ENCODE peak calls at places on chromosomes 16 and 17, in four cellular contexts. One of them, this sample, is unnamed.

GRCh38 chr17:75267146-75267402 is 4.0 kb downstream of the MIF4GD start:
- DNase-seq in CD8-positive, alpha-beta T cell: no peak
- DNase-seq in colonic mucosa: no peak
- DNase-seq in left lung: no peak
- DNase-seq in this sample: no peak

GRCh38 chr16:67391424-67392300 is 1.6 kb downstream of the TPPP3 start:
- DNase-seq in colonic mucosa: no peak
- DNase-seq in CD8-positive, alpha-beta T cell: no peak
- DNase-seq in left lung: no peak
- DNase-seq in this sample: no peak

GRCh38 chr17:46722662-46723285 is 95.7 kb downstream of the WNT3 start:
- DNase-seq in CD8-positive, alpha-beta T cell: no peak
- DNase-seq in left lung: no peak
- DNase-seq in colonic mucosa: no peak
- DNase-seq in this sample: no peak

GRCh38 chr17:81481011-81481799 is 31.4 kb downstream of the ACTG1 start:
- DNase-seq in colonic mucosa: peak; percentile 62
- DNase-seq in CD8-positive, alpha-beta T cell: peak; percentile 53
- DNase-seq in left lung: no peak
- DNase-seq in this sample: no peak

GRCh38 chr16:15967223-15967546 is 17.8 kb downstream of the ABCC1 start:
- DNase-seq in left lung: no peak
- DNase-seq in CD8-positive, alpha-beta T cell: no peak
- DNase-seq in colonic mucosa: no peak
- DNase-seq in this sample: no peak

GRCh38 chr16:51849715-51850114 is 697.2 kb downstream of the TOX3 start:
- DNase-seq in left lung: no peak
- DNase-seq in CD8-positive, alpha-beta T cell: no peak
- DNase-seq in colonic mucosa: no peak
- DNase-seq in this sample: no peak

GRCh38 chr17:40021471-40021961 is 6.3 kb downstream of the CSF3 start:
- DNase-seq in CD8-positive, alpha-beta T cell: no peak
- DNase-seq in colonic mucosa: no peak
- DNase-seq in left lung: peak; percentile 67
- DNase-seq in this sample: no peak

GRCh38 chr17:81941484-81942166 is 4.5 kb upstream of the PYCR1 start:
- DNase-seq in left lung: peak; percentile 79
- DNase-seq in colonic mucosa: no peak
- DNase-seq in CD8-positive, alpha-beta T cell: no peak
- DNase-seq in this sample: no peak

GRCh38 chr17:43019418-43019817 is 2.8 kb downstream of the VAT1 start:
- DNase-seq in left lung: no peak
- DNase-seq in CD8-positive, alpha-beta T cell: no peak
- DNase-seq in colonic mucosa: no peak
- DNase-seq in this sample: no peak

GRCh38 chr16:87278191-87279093 is 38.8 kb downstream of the C16orf95 start:
- DNase-seq in colonic mucosa: peak; percentile 77
- DNase-seq in CD8-positive, alpha-beta T cell: peak; percentile 14
- DNase-seq in left lung: peak; percentile 89
- DNase-seq in this sample: peak; percentile 73

GRCh38 chr16:15708096-15708495 is 58.1 kb downstream of the NDE1 start:
- DNase-seq in colonic mucosa: peak; percentile 20
- DNase-seq in left lung: peak; percentile 46
- DNase-seq in CD8-positive, alpha-beta T cell: no peak
- DNase-seq in this sample: no peak

GRCh38 chr17:61416211-61416539 is 16.5 kb downstream of the TBX2 start:
- DNase-seq in left lung: no peak
- DNase-seq in CD8-positive, alpha-beta T cell: no peak
- DNase-seq in colonic mucosa: no peak
- DNase-seq in this sample: no peak

GRCh38 chr17:43453331-43453812 is 30.4 kb upstream of the DHX8 start:
- DNase-seq in colonic mucosa: peak; percentile 88
- DNase-seq in CD8-positive, alpha-beta T cell: no peak
- DNase-seq in left lung: no peak
- DNase-seq in this sample: no peak

GRCh38 chr17:2030779-2031163 is 818 bp downstream of the DPH1 start:
- DNase-seq in colonic mucosa: no peak
- DNase-seq in CD8-positive, alpha-beta T cell: no peak
- DNase-seq in left lung: peak; percentile 65
- DNase-seq in this sample: peak; percentile 91
- TF ChIP-seq CTCF in colonic mucosa: peak; percentile 22
- TF ChIP-seq CTCF in CD8-positive, alpha-beta T cell: peak; percentile 24
- TF ChIP-seq CTCF in left lung: peak; percentile 25
- TF ChIP-seq CTCF in this sample: peak; percentile 70

GRCh38 chr17:72110953-72111339 is 9.9 kb upstream of the SOX9 start:
- DNase-seq in left lung: no peak
- DNase-seq in colonic mucosa: peak; percentile 60
- DNase-seq in CD8-positive, alpha-beta T cell: no peak
- DNase-seq in this sample: no peak

GRCh38 chr17:72107100-72107499 is 13.7 kb upstream of the SOX9 start:
- DNase-seq in left lung: no peak
- DNase-seq in colonic mucosa: no peak
- DNase-seq in CD8-positive, alpha-beta T cell: no peak
- DNase-seq in this sample: no peak

GRCh38 chr17:72113751-72114150 is 7.1 kb upstream of the SOX9 start:
- DNase-seq in CD8-positive, alpha-beta T cell: no peak
- DNase-seq in left lung: no peak
- DNase-seq in colonic mucosa: no peak
- DNase-seq in this sample: no peak

GRCh38 chr17:72111374-72111773 is 9.4 kb upstream of the SOX9 start:
- DNase-seq in left lung: no peak
- DNase-seq in colonic mucosa: peak; percentile 43
- DNase-seq in CD8-positive, alpha-beta T cell: no peak
- DNase-seq in this sample: no peak

GRCh38 chr17:72110231-72110952 is 10.4 kb upstream of the SOX9 start:
- DNase-seq in CD8-positive, alpha-beta T cell: no peak
- DNase-seq in left lung: peak; percentile 62
- DNase-seq in colonic mucosa: peak; percentile 23
- DNase-seq in this sample: no peak
- H3K4me3 ChIP-seq in CD8-positive, alpha-beta T cell: no peak overlapping the region
- H3K4me3 ChIP-seq in left lung: no peak overlapping the region
- H3K4me3 ChIP-seq in colonic mucosa: peak overlapping the region; percentile 1
- H3K4me3 ChIP-seq in this sample: no peak overlapping the region

DNA sequence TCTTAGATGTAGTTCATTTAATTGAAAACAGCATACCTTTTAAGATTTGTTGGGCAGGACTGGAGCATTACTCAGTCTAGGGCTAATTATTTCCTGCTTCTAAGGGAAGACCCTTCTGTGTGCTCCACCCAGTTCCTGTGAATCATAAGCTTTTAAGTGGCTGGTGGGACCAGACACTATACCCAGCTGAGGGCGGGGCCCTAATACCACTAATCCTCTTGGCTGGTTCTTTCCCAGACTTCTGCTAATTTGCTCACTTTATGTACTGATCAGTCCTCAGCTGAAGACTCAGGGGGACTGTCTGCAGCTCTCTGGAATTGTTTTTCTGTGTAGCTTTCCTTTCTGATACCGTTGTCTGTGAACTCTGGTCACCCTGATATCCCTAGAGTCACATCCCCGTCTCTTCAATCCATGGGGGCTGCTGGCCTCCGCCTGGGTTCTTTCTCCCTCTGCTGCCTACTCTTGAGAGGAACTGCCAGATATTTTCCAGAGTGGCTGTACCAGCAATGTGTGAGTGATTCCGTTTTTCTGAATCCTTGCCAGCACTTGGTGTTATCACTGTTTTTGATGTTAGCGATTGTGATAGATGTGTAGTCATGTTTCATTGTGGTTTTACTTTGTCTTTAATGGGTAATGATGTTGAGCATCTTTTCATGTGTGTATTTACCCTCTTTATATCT is 35.1 kb downstream of the MFSD11 start:
- DNase-seq in colonic mucosa: no peak
- DNase-seq in CD8-positive, alpha-beta T cell: peak; percentile 32
- DNase-seq in left lung: no peak
- DNase-seq in this sample: no peak
- TF ChIP-seq CTCF in colonic mucosa: no peak
- TF ChIP-seq CTCF in CD8-positive, alpha-beta T cell: no peak
- TF ChIP-seq CTCF in left lung: no peak
- TF ChIP-seq CTCF in this sample: no peak

DNA sequence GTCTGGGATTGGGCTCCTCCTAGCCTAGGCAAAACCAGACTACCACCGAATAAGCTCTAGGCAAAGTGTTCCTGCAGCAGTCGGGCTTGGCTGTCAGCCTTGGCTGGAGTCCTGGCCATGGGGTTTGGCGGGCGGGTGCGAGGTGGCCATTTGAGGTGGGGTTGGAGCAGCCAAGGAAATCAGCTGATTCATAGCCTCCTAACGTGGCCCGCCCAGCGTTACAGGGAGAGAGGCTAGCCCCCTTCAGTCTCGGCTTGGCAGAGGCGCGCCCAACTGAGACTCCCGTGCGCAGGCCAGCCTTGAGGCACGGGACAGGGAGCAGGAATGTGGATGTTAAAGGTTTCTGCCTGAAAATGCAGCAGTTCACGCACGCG is 1.9 kb downstream of the PMP22 start:
- DNase-seq in left lung: no peak
- DNase-seq in CD8-positive, alpha-beta T cell: no peak
- DNase-seq in colonic mucosa: peak; percentile 72
- DNase-seq in this sample: no peak
- H3K4me3 ChIP-seq in left lung: peak overlapping the region; percentile 44
- H3K4me3 ChIP-seq in CD8-positive, alpha-beta T cell: no peak overlapping the region
- H3K4me3 ChIP-seq in colonic mucosa: peak overlapping the region; percentile 57
- H3K4me3 ChIP-seq in this sample: no peak overlapping the region

GRCh38 chr16:84321932-84322331 is 27.3 kb downstream of the WFDC1 start:
- DNase-seq in CD8-positive, alpha-beta T cell: no peak
- DNase-seq in colonic mucosa: no peak
- DNase-seq in left lung: no peak
- DNase-seq in this sample: no peak

GRCh38 chr16:84323626-84324025 is 28.9 kb downstream of the WFDC1 start:
- DNase-seq in left lung: no peak
- DNase-seq in CD8-positive, alpha-beta T cell: no peak
- DNase-seq in colonic mucosa: no peak
- DNase-seq in this sample: no peak

GRCh38 chr16:84326545-84326944 is 31.9 kb downstream of the WFDC1 start:
- DNase-seq in CD8-positive, alpha-beta T cell: no peak
- DNase-seq in colonic mucosa: no peak
- DNase-seq in left lung: no peak
- DNase-seq in this sample: no peak

GRCh38 chr16:84322749-84323148 is 28.1 kb downstream of the WFDC1 start:
- DNase-seq in CD8-positive, alpha-beta T cell: no peak
- DNase-seq in colonic mucosa: no peak
- DNase-seq in left lung: no peak
- DNase-seq in this sample: no peak

GRCh38 chr16:84324439-84325262 is 30.0 kb downstream of the WFDC1 start:
- DNase-seq in CD8-positive, alpha-beta T cell: no peak
- DNase-seq in left lung: no peak
- DNase-seq in colonic mucosa: no peak
- DNase-seq in this sample: no peak
- TF ChIP-seq CTCF in CD8-positive, alpha-beta T cell: no peak
- TF ChIP-seq CTCF in left lung: no peak
- TF ChIP-seq CTCF in colonic mucosa: no peak
- TF ChIP-seq CTCF in this sample: no peak

GRCh38 chr17:66737524-66737923 is 97.4 kb upstream of the CACNG5 start:
- DNase-seq in left lung: no peak
- DNase-seq in colonic mucosa: no peak
- DNase-seq in CD8-positive, alpha-beta T cell: no peak
- DNase-seq in this sample: no peak

GRCh38 chr17:66740226-66740625 is 94.7 kb upstream of the CACNG5 start:
- DNase-seq in colonic mucosa: no peak
- DNase-seq in left lung: no peak
- DNase-seq in CD8-positive, alpha-beta T cell: no peak
- DNase-seq in this sample: no peak

GRCh38 chr17:66733759-66734158 is 101.2 kb upstream of the CACNG5 start:
- DNase-seq in colonic mucosa: no peak
- DNase-seq in left lung: no peak
- DNase-seq in CD8-positive, alpha-beta T cell: no peak
- DNase-seq in this sample: no peak

GRCh38 chr17:66734544-66734943 is 100.4 kb upstream of the CACNG5 start:
- DNase-seq in left lung: no peak
- DNase-seq in CD8-positive, alpha-beta T cell: no peak
- DNase-seq in colonic mucosa: no peak
- DNase-seq in this sample: no peak

DNA sequence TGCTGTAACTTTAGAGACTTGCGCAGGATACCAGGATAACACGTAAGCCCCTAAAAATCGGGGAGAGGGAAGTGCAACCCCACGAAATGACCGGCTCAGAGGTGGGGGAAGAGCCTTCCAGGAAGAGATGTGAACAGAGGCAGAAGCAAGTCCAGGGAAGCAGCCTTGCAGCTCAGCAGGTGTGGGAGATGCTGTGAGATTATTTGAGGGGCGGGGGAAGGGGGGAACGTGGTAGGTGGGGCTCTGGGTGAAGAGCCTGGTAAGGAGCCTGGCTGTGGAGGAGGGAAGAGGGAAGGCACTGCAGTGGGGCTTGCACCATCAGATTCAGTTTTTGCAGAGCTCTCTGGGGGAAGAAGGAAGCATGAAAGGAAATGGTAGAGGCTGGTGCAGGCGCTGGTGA is 95.4 kb upstream of the CACNG5 start:
- DNase-seq in left lung: no peak
- DNase-seq in colonic mucosa: no peak
- DNase-seq in CD8-positive, alpha-beta T cell: no peak
- DNase-seq in this sample: no peak
- H3K4me3 ChIP-seq in left lung: no peak overlapping the region
- H3K4me3 ChIP-seq in colonic mucosa: no peak overlapping the region
- H3K4me3 ChIP-seq in CD8-positive, alpha-beta T cell: no peak overlapping the region
- H3K4me3 ChIP-seq in this sample: no peak overlapping the region

GRCh38 chr17:633641-634091 is 81.0 kb downstream of the VPS53 start:
- DNase-seq in CD8-positive, alpha-beta T cell: no peak
- DNase-seq in colonic mucosa: no peak
- DNase-seq in left lung: no peak
- DNase-seq in this sample: no peak
- TF ChIP-seq CTCF in CD8-positive, alpha-beta T cell: no peak
- TF ChIP-seq CTCF in colonic mucosa: no peak
- TF ChIP-seq CTCF in left lung: no peak
- TF ChIP-seq CTCF in this sample: no peak

DNA sequence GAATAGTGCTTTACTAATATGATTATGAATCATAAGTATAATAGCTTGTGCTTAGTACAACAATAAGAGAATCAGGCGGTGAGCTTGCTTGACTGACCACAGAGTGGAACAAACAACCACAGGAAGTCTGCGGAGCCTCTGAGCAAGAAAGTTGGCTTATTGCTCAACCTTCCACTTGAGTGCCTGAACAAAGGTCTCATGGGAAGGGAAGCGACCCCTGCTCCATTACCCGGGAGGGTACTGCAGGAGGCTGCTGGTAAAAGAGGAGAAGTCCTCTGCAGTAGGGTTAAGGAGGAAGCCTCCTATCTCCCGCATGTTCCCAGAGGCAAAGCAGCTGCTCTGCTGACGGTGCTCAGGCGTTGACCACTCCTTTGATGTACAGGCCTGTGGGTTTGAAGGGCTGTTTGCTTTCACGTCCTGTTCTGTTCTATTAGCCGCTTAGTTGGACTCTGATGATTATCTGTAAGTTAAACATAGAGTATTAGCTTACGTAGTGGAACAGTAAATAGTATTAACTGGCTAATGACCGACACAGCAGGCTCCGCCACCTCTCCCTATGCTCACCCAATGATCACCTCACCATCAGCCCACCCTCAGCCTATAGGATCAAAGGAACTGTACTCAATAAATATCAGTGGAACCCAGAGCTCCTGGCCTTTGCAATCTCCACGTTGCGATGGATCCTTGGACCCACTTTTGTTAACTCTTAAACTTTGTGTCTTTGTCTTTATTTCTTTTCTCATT is 17.5 kb downstream of the ALOX15B start:
- DNase-seq in left lung: peak; percentile 35
- DNase-seq in colonic mucosa: peak; percentile 36
- DNase-seq in CD8-positive, alpha-beta T cell: peak; percentile 22
- DNase-seq in this sample: peak; percentile 71
- H3K4me3 ChIP-seq in left lung: peak overlapping the region; percentile 31
- H3K4me3 ChIP-seq in colonic mucosa: no peak overlapping the region
- H3K4me3 ChIP-seq in CD8-positive, alpha-beta T cell: no peak overlapping the region
- H3K4me3 ChIP-seq in this sample: no peak overlapping the region